ENCODE peak calls at places on chromosomes 3 and 15, in five cellular contexts. X, B, U, M and T are unnamed samples. For H3K36me3 and H3K4me1, the result is how much of the 10 kb centered on the place peaks cover.

GRCh38 chr3:36525115-36525711 is 144.9 kb downstream of the STAC start:
- DNase-seq in X (no peak), B (no peak), U (no peak), M (no peak), T (no peak)

GRCh38 chr3:48879994-48880377 is 18.7 kb downstream of the SLC25A20 start:
- DNase-seq in X (no peak), B (no peak), U (no peak), M (no peak), T (no peak)

GRCh38 chr3:168156479-168156878 is 60.8 kb upstream of the GOLIM4 start:
- DNase-seq in X (no peak), B (no peak), U (no peak), M (no peak), T (no peak)

GRCh38 chr15:101193781-101194180 is 58.1 kb downstream of the CHSY1 start:
- DNase-seq in X (no peak), B (no peak), U (no peak), M (no peak), T (no peak)

GRCh38 chr3:94928921-94929320 is 866.1 kb downstream of the NSUN3 start:
- DNase-seq in X (no peak), B (no peak), U (no peak), M (peak), T (no peak)

GRCh38 chr15:61951949-61952348 is 108.3 kb downstream of the VPS13C start:
- DNase-seq in X (no peak), B (no peak), U (no peak), M (no peak), T (no peak)

GRCh38 chr3:192747746-192748145 is 20.4 kb upstream of the FGF12 start:
- DNase-seq in X (no peak), B (no peak), U (no peak), M (no peak), T (no peak)

GRCh38 chr3:181974198-181974597 is 262.5 kb downstream of the SOX2 start:
- DNase-seq in X (no peak), B (no peak), U (no peak), M (no peak), T (no peak)

GRCh38 chr15:31298707-31299172 is 27.9 kb upstream of the KLF13 start:
- DNase-seq in X (no peak), B (no peak), U (peak), M (no peak), T (no peak)

GRCh38 chr3:104596551-104596950 is 770.2 kb upstream of the ALCAM start:
- DNase-seq in X (no peak), B (no peak), U (no peak), M (peak), T (peak)

GRCh38 chr3:183394150-183394549 is 34.3 kb downstream of the MCF2L2 start:
- DNase-seq in X (no peak), B (no peak), U (no peak), M (no peak), T (no peak)

GRCh38 chr3:45244356-45244755 is 18.3 kb upstream of the TMEM158 start:
- DNase-seq in X (no peak), B (no peak), U (no peak), M (no peak), T (no peak)

GRCh38 chr3:74592359-74592758 is 22.1 kb downstream of the CNTN3 start:
- DNase-seq in X (no peak), B (no peak), U (no peak), M (no peak), T (no peak)

GRCh38 chr3:69441028-69441427 is 55.1 kb upstream of the FRMD4B start:
- DNase-seq in X (no peak), B (no peak), U (no peak), M (no peak), T (no peak)

GRCh38 chr3:104102386-104102785 is 1264.3 kb upstream of the ALCAM start:
- DNase-seq in X (no peak), B (no peak), U (no peak), M (peak), T (peak)

GRCh38 chr3:25428950-25429349 is 887 bp downstream of the RARB start:
- DNase-seq in X (no peak), B (no peak), U (no peak), M (no peak), T (no peak)

GRCh38 chr3:25432191-25432720 is 4.2 kb downstream of the RARB start:
- DNase-seq in X (no peak), B (no peak), U (no peak), M (no peak), T (no peak)

GRCh38 chr3:25429441-25429907 is 1.4 kb downstream of the RARB start:
- DNase-seq in X (no peak), B (no peak), U (no peak), M (no peak), T (no peak)

GRCh38 chr3:25430942-25431570 is 3.0 kb downstream of the RARB start:
- DNase-seq in X (no peak), B (no peak), U (no peak), M (no peak), T (no peak)

DNA sequence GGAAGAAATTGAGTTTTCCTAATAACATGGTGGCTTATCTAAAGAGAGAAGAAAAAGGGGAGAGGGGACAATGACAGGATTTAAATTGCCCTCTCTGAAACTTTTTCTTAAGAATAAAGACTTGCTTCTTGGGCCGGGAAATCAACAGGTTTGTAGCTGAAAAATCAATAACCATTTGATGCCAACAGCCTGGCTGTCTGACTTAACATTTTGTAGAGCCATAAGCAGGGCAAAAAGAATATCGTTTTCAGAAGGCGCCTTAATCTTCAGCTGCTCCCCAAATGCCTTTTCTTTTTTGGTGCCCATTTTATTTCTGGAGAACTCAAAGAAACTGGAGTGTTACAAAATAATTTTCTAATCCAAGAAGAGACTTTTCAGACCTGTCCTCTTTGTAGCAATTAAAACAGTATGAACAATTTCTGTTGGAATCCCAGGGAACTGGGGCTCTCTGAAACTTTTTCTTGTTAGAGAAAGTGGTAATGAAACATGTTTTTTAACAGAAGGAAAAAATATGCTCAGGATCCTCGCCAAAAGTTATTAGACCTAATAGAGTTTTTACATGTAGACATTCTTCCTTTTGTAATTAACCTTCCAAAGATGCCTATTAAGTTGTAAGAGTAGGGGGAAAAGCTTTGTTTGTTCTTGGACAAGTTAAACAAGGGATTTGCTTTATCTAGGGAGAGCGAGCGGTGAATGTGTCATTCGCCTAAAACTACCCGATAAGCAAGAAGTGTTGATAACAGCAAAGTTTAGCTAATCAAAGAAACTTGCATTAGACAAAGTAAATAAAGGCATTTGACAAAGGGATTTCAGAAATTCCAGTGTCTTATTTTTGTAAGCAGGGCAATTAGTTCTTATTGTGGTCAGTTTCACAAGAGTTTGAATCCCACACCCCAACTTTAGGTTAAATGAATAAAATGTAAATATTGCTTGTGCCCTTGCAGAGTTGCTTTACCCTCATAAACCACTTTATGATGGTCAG is 2.2 kb downstream of the RARB start:
- DNase-seq in X (no peak), B (no peak), U (no peak), M (no peak), T (no peak)
- H3K4me3 ChIP-seq in X (peak), B (no peak), U (peak), M (no peak), T (no peak)

GRCh38 chr15:48061588-48061987 is 59.2 kb upstream of the SLC24A5 start:
- DNase-seq in X (no peak), B (no peak), U (no peak), M (peak), T (no peak)

GRCh38 chr15:48058371-48058770 is 62.4 kb upstream of the SLC24A5 start:
- DNase-seq in X (no peak), B (no peak), U (no peak), M (no peak), T (no peak)

GRCh38 chr15:48062476-48062875 is 58.3 kb upstream of the SLC24A5 start:
- DNase-seq in X (no peak), B (no peak), U (no peak), M (no peak), T (no peak)

GRCh38 chr15:48060396-48060795 is 60.4 kb upstream of the SLC24A5 start:
- DNase-seq in X (no peak), B (no peak), U (no peak), M (no peak), T (no peak)

GRCh38 chr15:48059786-48060185 is 61.0 kb upstream of the SLC24A5 start:
- DNase-seq in X (no peak), B (no peak), U (peak), M (no peak), T (no peak)
- H3K36me3 ChIP-seq in X (under half), B (under half), U (under half), M (under half), T (under half)

GRCh38 chr3:100966807-100967206 is 26.4 kb downstream of the ABI3BP start:
- DNase-seq in X (no peak), B (no peak), U (no peak), M (no peak), T (no peak)
- H3K4me1 ChIP-seq in X (under half), B (under half), U (under half), M (under half), T (under half)

DNA sequence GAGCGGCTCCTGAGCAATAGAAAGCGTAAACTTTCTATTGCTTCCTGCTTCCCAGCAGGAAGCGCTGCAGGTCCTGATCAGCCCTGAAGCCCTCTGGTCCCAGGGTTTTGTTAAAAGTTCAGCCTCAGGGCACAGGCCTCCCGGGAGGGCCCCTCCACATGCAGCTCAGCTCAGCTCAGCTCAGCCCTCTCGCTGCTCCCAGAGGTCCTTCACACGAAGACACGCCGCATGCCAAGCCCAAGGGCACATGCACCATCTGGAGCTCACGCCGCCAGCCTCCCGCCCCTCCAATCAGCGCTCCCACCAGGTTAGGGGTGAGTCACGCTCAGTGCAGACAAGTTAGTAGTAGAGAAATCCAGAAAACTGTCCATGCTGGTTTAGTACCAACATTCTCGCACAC is 12.7 kb downstream of the TKT start:
- DNase-seq in X (no peak), B (peak), U (no peak), M (no peak), T (no peak)
- H3K4me3 ChIP-seq in X (no peak), B (no peak), U (no peak), M (no peak), T (no peak)